ENCODE peak calls at places on chromosomes 12 and 14, in eight cellular contexts. L, M, W, K, G, E, D and Z are unnamed samples. For H3K4me1, the result is how much of the 10 kb centered on the place peaks cover.

GRCh38 chr14:99475179-99475578 is 5.5 kb downstream of the SETD3 start:
- DNase-seq in W (peak), K (no peak), D (no peak), G (no peak), L (no peak), M (no peak), E (no peak), Z (no peak)

GRCh38 chr14:62289471-62289870 is 527.3 kb downstream of the SNAPC1 start:
- DNase-seq in D (no peak), W (no peak), K (no peak), G (no peak), M (no peak), E (no peak), L (no peak), Z (no peak)

GRCh38 chr14:67517083-67517482 is 16.0 kb upstream of the PLEKHH1 start:
- DNase-seq in L (no peak), W (peak), D (no peak), K (peak), G (no peak), M (no peak), E (peak), Z (no peak)

GRCh38 chr12:130768120-130768519 is 52.0 kb upstream of the RIMBP2 start:
- DNase-seq in W (no peak), L (no peak), D (no peak), E (no peak), K (no peak), M (no peak), G (no peak), Z (no peak)

GRCh38 chr14:34222122-34222521 is 239.9 kb downstream of the SPTSSA start:
- DNase-seq in G (no peak), L (no peak), M (no peak), K (no peak), E (no peak), D (no peak), W (no peak), Z (no peak)

GRCh38 chr12:122166422-122167327 is 7.3 kb downstream of the IL31 start:
- DNase-seq in G (no peak), W (no peak), E (no peak), M (no peak), K (no peak), D (no peak), L (no peak), Z (no peak)

GRCh38 chr14:90383731-90384542 is 12.9 kb upstream of the CALM1 start:
- DNase-seq in M (peak), D (peak), L (no peak), K (peak), E (peak), W (peak), G (peak), Z (no peak)

GRCh38 chr12:25083211-25083610 is 111.7 kb downstream of the DNAI7 start:
- DNase-seq in K (no peak), E (no peak), W (no peak), G (no peak), L (no peak), D (no peak), M (no peak), Z (no peak)

GRCh38 chr12:130838951-130839769 is at the start of gene STX2:
- DNase-seq in D (peak), E (peak), K (peak), G (peak), W (peak), L (peak), M (peak), Z (peak)

GRCh38 chr12:97493729-97494128 is 31.1 kb downstream of the RMST start:
- DNase-seq in W (no peak), D (no peak), E (no peak), K (no peak), G (no peak), M (no peak), L (no peak), Z (no peak)

GRCh38 chr12:30795660-30796507 is 41.1 kb upstream of the CAPRIN2 start:
- DNase-seq in E (peak), L (peak), K (peak), D (peak), G (peak), W (peak), M (peak), Z (peak)

GRCh38 chr12:93234641-93235040 is 143.1 kb upstream of the NUDT4 start:
- DNase-seq in K (no peak), G (no peak), W (peak), L (no peak), D (no peak), M (no peak), E (no peak), Z (no peak)

GRCh38 chr14:53391631-53392030 is 238.5 kb upstream of the DDHD1 start:
- DNase-seq in G (no peak), L (no peak), M (no peak), E (no peak), K (no peak), D (no peak), W (no peak), Z (peak)

GRCh38 chr14:95466506-95466905 is 49.9 kb downstream of the SYNE3 start:
- DNase-seq in K (no peak), E (no peak), D (no peak), L (no peak), W (no peak), M (no peak), G (no peak), Z (no peak)
- H3K4me1 ChIP-seq in K (under half), E (under half), D (under half), L (under half), W (under half), M (under half), G (under half), Z (under half)

DNA sequence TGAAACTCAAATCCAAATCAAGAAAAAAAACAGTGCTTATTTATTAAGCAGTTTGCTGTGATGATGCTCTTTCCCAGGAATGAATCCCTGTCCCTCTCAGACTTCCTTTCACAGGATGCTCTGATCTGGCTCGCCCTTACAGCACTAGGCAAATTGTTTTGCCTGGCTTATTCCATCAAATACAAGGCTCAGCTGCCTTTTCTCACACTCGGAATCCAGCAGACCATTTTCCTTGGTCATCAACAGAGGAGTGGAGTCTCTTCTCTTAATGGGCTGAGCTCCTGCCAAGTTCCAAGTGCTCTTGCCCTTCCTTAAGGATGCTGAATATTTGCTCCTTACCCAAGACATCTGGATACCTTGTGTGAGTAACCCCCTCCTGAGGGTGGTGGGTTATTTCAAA is 264.2 kb upstream of the FAR2 start:
- DNase-seq in E (no peak), G (no peak), M (no peak), K (no peak), D (no peak), W (no peak), L (no peak), Z (no peak)
- H3K4me1 ChIP-seq in E (under half), G (under half), M (under half), K (under half), D (under half), W (under half), L (under half), Z (under half)

DNA sequence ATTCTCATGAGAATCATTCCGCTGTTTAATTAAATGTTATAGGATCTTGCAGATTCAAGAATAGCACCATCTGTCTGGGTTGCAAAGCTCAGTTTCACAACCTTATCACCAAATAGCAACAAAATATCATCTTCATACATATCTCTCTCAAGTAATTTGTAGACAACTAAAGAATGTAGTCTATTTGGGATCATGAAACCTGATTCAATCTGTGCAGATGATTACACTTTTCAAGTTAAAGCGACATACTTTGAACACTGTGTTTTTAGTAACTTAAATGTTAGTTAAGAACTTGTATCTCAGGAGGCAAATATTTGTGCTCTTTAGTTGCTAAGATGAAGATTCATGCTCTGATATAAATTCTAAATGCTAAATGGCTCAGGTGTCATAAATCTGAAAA is 14.8 kb downstream of the MED13L start:
- DNase-seq in L (no peak), M (no peak), D (no peak), K (no peak), E (no peak), G (no peak), W (no peak), Z (no peak)
- H3K4me1 ChIP-seq in L (half or more), M (under half), D (under half), K (half or more), E (under half), G (half or more), W (half or more), Z (half or more)

DNA sequence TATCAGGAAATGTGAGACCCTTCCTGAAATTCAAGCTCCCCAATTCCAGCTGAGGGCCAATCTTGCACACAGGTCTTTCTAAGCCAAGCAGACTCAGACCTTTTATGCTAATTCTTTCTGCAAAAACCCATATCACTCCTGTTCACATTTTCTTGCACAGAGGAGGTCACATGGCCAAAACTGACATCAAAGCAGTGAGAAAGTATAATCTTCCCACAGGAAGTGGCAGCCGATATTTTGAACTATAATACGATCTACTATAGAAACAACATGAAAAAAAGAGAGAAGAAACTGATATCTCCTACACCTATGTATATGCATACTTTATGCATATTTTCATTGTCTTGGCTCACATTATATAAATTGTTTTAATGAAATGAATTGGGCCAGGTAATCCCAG is 132.9 kb upstream of the SSTR1 start:
- DNase-seq in M (no peak), G (peak), D (no peak), K (no peak), E (no peak), W (no peak), L (no peak), Z (no peak)
- H3K4me1 ChIP-seq in M (under half), G (half or more), D (under half), K (under half), E (under half), W (under half), L (under half), Z (under half)

GRCh38 chr14:21100931-21101330 is at the start of gene TMEM253:
- DNase-seq in E (no peak), W (no peak), L (no peak), G (no peak), K (no peak), D (peak), M (no peak), Z (no peak)

GRCh38 chr14:21101802-21102413 is 1.0 kb downstream of the TMEM253 start:
- DNase-seq in G (no peak), E (no peak), L (no peak), W (no peak), M (no peak), K (no peak), D (no peak), Z (no peak)

GRCh38 chr14:21103710-21104447 is 3.0 kb downstream of the TMEM253 start:
- DNase-seq in W (peak), M (peak), K (peak), D (peak), E (peak), G (peak), L (peak), Z (peak)

GRCh38 chr14:21103165-21103709 is 2.4 kb downstream of the TMEM253 start:
- DNase-seq in E (no peak), K (no peak), M (no peak), G (no peak), L (peak), D (no peak), W (no peak), Z (no peak)

GRCh38 chr14:21102472-21103164 is 1.8 kb downstream of the TMEM253 start:
- DNase-seq in E (peak), M (no peak), W (no peak), D (peak), L (no peak), K (no peak), G (no peak), Z (no peak)
- H3K4me1 ChIP-seq in E (under half), M (under half), W (half or more), D (under half), L (half or more), K (under half), G (under half), Z (under half)

GRCh38 chr12:57473392-57473791 is 6.3 kb downstream of the ARHGAP9 start:
- DNase-seq in M (no peak), D (no peak), E (no peak), L (no peak), G (no peak), W (peak), K (no peak), Z (peak)
- H3K4me1 ChIP-seq in M (under half), D (under half), E (under half), L (under half), G (half or more), W (under half), K (under half), Z (under half)

GRCh38 chr12:53618340-53618739 is 7.8 kb downstream of the ATF7 start:
- DNase-seq in D (no peak), L (no peak), K (no peak), G (no peak), W (no peak), E (no peak), M (no peak), Z (no peak)
- H3K4me1 ChIP-seq in D (under half), L (under half), K (half or more), G (under half), W (under half), E (under half), M (under half), Z (under half)

DNA sequence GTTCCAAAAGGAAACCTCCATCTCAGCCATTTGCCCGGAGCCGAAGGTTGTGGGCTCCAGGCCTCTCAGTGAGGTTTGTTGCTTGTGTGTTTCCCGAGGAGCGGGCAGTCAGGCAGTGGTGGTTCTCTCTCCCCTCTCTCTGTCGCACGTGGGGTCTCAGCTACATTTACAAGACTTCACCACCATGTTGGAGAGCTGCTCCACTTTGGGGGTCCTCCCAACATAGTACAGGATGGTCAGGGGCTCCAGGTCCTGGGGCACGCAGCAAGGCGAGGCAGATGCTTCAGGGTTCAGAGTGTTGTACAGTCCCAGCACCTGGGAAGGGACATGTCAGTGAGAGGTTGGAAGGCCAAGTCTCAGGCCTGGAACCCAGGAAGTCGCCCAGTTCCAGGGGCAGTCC is 22.8 kb downstream of the TGFB3 start:
- DNase-seq in D (no peak), L (no peak), K (no peak), W (no peak), E (no peak), M (no peak), G (no peak), Z (no peak)
- H3K4me1 ChIP-seq in D (under half), L (under half), K (under half), W (under half), E (under half), M (under half), G (under half), Z (under half)

DNA sequence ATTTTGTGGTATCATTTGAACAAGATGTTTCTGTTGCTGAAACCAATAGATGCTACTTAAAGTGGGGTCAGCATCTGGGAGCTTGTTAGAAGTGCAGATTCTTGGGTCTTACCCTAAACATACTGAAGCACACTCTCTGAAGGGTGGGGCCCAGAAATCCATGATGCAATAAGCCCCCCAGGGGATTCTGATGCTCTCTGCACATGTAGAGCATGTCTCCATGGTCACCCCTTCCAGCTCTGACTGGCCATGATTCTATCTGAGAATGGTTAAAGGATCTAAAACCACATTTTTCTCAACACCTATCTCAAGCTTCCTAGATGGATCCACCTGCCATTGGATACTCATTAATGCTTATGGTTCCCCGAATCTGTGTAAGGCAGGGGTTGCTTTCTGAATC is 20.4 kb downstream of the JDP2 start:
- DNase-seq in L (no peak), E (no peak), M (no peak), K (no peak), D (no peak), W (no peak), G (no peak), Z (no peak)
- H3K4me1 ChIP-seq in L (half or more), E (under half), M (under half), K (under half), D (under half), W (half or more), G (under half), Z (under half)